ENCODE peak calls at places on chromosomes 12 and 14, in ten cellular contexts. G, H, B, Q, Z, I, P, N, T and Y are unnamed samples.
A peak's percentile ranks its signal among the peaks of the same experiment; 100 is the strongest.

GRCh38 chr14:98069712-98070133 is 1202.3 kb downstream of the BCL11B start:
- DNase-seq in H (no peak), P (peak; percentile 46), N (peak; percentile 60), B (no peak), G (no peak), I (no peak), T (no peak), Z (no peak), Q (no peak), Y (no peak)

GRCh38 chr12:19021240-19021639 is 108.3 kb upstream of the PLEKHA5 start:
- DNase-seq in B (no peak), Z (no peak), P (no peak), I (no peak), Q (no peak), T (no peak), G (no peak), H (no peak), N (no peak), Y (no peak)

GRCh38 chr14:99884834-99885648 is 91.8 kb downstream of the EML1 start:
- DNase-seq in Q (peak; percentile 70), I (no peak), T (peak; percentile 64), G (peak; percentile 67), N (peak; percentile 83), P (no peak), H (no peak), B (peak; percentile 32), Z (no peak), Y (peak; percentile 36)

GRCh38 chr12:2027379-2027778 is 23.1 kb upstream of the DCP1B start:
- DNase-seq in T (no peak), Z (no peak), I (no peak), B (no peak), G (no peak), H (no peak), P (no peak), Q (no peak), N (no peak), Y (no peak)

GRCh38 chr12:113850309-113851056 is 115.6 kb downstream of the RBM19 start:
- DNase-seq in T (no peak), B (no peak), Z (no peak), P (no peak), I (no peak), G (no peak), Q (no peak), H (no peak), N (no peak), Y (no peak)

GRCh38 chr14:52055215-52055614 is 13.6 kb downstream of the NID2 start:
- DNase-seq in G (no peak), Q (no peak), B (no peak), H (no peak), P (no peak), T (no peak), I (no peak), N (no peak), Z (no peak), Y (no peak)

GRCh38 chr12:42902001-42902400 is 312.5 kb upstream of the PRICKLE1 start:
- DNase-seq in I (no peak), T (no peak), H (no peak), P (no peak), B (no peak), Q (no peak), Z (no peak), N (no peak), G (no peak), Y (no peak)

GRCh38 chr12:80490329-80490728 is 46.3 kb downstream of the PTPRQ start:
- DNase-seq in N (peak; percentile 82), Z (no peak), H (no peak), I (no peak), B (no peak), P (no peak), T (no peak), G (no peak), Q (no peak), Y (no peak)

GRCh38 chr12:92861381-92861780 is 67.7 kb downstream of the EEA1 start:
- DNase-seq in B (no peak), G (no peak), H (no peak), I (no peak), P (no peak), Z (no peak), N (no peak), T (peak; percentile 76), Q (no peak), Y (no peak)

GRCh38 chr12:23096321-23096720 is 471.4 kb downstream of the ETNK1 start:
- DNase-seq in N (no peak), G (no peak), B (no peak), Q (no peak), H (no peak), P (no peak), I (no peak), T (peak; percentile 1), Z (no peak), Y (no peak)

GRCh38 chr14:96980835-96981234 is 183.7 kb downstream of the VRK1 start:
- DNase-seq in I (no peak), N (no peak), H (no peak), P (no peak), B (no peak), T (no peak), G (no peak), Q (no peak), Z (no peak), Y (no peak)

GRCh38 chr12:49720214-49720613 is 13.0 kb upstream of the FMNL3 start:
- DNase-seq in G (no peak), P (no peak), Z (no peak), N (no peak), B (no peak), H (no peak), T (no peak), I (no peak), Q (no peak), Y (no peak)

GRCh38 chr12:116980083-116980482 is 69.3 kb downstream of the FBXW8 start:
- DNase-seq in P (no peak), H (no peak), Q (no peak), Z (no peak), N (no peak), B (no peak), T (no peak), G (no peak), I (no peak), Y (no peak)

GRCh38 chr12:70002912-70003255 is 177.9 kb downstream of the MYRFL start:
- DNase-seq in P (no peak), T (no peak), N (no peak), H (no peak), Q (no peak), I (no peak), G (no peak), Z (no peak), B (no peak), Y (no peak)

GRCh38 chr14:74980746-74981661 is 21.7 kb upstream of the EIF2B2 start:
- DNase-seq in Z (no peak), B (peak; percentile 73), N (peak; percentile 64), P (no peak), G (no peak), T (peak; percentile 40), H (no peak), Q (no peak), I (no peak), Y (no peak)

GRCh38 chr12:12081836-12082497 is 11.2 kb downstream of the BCL2L14 start:
- DNase-seq in H (no peak), G (peak; percentile 1), Q (no peak), B (no peak), P (no peak), N (peak; percentile 67), Z (no peak), I (no peak), T (peak; percentile 33), Y (peak; percentile 82)

GRCh38 chr12:53053223-53054111 is 3.6 kb downstream of the TNS2 start:
- DNase-seq in H (peak; percentile 30), I (no peak), G (peak; percentile 74), N (peak; percentile 94), P (peak; percentile 84), Z (peak; percentile 32), B (peak; percentile 51), T (peak; percentile 55), Q (peak; percentile 83), Y (peak; percentile 90)

GRCh38 chr12:43805149-43805856 is 814 bp downstream of the TWF1 start:
- DNase-seq in T (no peak), Z (no peak), P (no peak), Q (no peak), B (no peak), G (no peak), N (peak; percentile 8), H (no peak), I (no peak), Y (peak; percentile 13)

GRCh38 chr12:24839268-24839791 is 109.6 kb downstream of the BCAT1 start:
- DNase-seq in P (no peak), N (no peak), T (peak; percentile 80), Z (peak; percentile 47), Q (no peak), I (no peak), G (no peak), B (no peak), H (no peak), Y (no peak)

GRCh38 chr12:121089031-121089812 is 43.5 kb upstream of the P2RX7 start:
- DNase-seq in H (no peak), B (no peak), Z (no peak), Q (no peak), N (peak; percentile 60), P (no peak), I (no peak), T (peak; percentile 7), G (no peak), Y (peak; percentile 28)